ENCODE peak calls at places on chromosomes 5 and 9, in nine cellular contexts. One of them, this sample, is unnamed.

GRCh38 chr5:117800261-117800660 is 1188.1 kb downstream of the DTWD2 start:
- DNase-seq in astrocyte: no peak
- DNase-seq in psoas muscle: no peak
- DNase-seq in GM23338: no peak
- DNase-seq in fibroblast of lung: no peak
- DNase-seq in pancreas: no peak
- DNase-seq in fibroblast of pulmonary artery: peak; percentile 70
- DNase-seq in BJ: no peak
- DNase-seq in transverse colon: no peak
- DNase-seq in this sample: no peak

GRCh38 chr9:85900504-85901201 is 40.3 kb upstream of the NAA35 start:
- DNase-seq in astrocyte: peak; percentile 4
- DNase-seq in psoas muscle: no peak
- DNase-seq in GM23338: peak; percentile 79
- DNase-seq in fibroblast of lung: peak; percentile 15
- DNase-seq in pancreas: no peak
- DNase-seq in fibroblast of pulmonary artery: peak; percentile 54
- DNase-seq in BJ: no peak
- DNase-seq in transverse colon: peak; percentile 30
- DNase-seq in this sample: peak; percentile 61

GRCh38 chr5:137450759-137451158 is 48.4 kb downstream of the SPOCK1 start:
- DNase-seq in astrocyte: no peak
- DNase-seq in psoas muscle: no peak
- DNase-seq in GM23338: no peak
- DNase-seq in fibroblast of lung: no peak
- DNase-seq in pancreas: no peak
- DNase-seq in fibroblast of pulmonary artery: no peak
- DNase-seq in BJ: no peak
- DNase-seq in transverse colon: no peak
- DNase-seq in this sample: no peak

GRCh38 chr5:139368613-139369012 is 14.5 kb downstream of the SLC23A1 start:
- DNase-seq in astrocyte: no peak
- DNase-seq in psoas muscle: no peak
- DNase-seq in GM23338: no peak
- DNase-seq in fibroblast of lung: no peak
- DNase-seq in pancreas: no peak
- DNase-seq in fibroblast of pulmonary artery: no peak
- DNase-seq in BJ: no peak
- DNase-seq in transverse colon: no peak
- DNase-seq in this sample: no peak

GRCh38 chr9:99451121-99451606 is 229.1 kb downstream of the SEC61B start:
- DNase-seq in astrocyte: peak; percentile 16
- DNase-seq in psoas muscle: no peak
- DNase-seq in GM23338: no peak
- DNase-seq in fibroblast of lung: peak; percentile 33
- DNase-seq in pancreas: no peak
- DNase-seq in fibroblast of pulmonary artery: no peak
- DNase-seq in BJ: no peak
- DNase-seq in transverse colon: no peak
- DNase-seq in this sample: no peak

GRCh38 chr5:92378961-92379611 is 996.0 kb upstream of the ARRDC3 start:
- DNase-seq in astrocyte: peak; percentile 62
- DNase-seq in psoas muscle: no peak
- DNase-seq in GM23338: peak; percentile 27
- DNase-seq in fibroblast of lung: peak; percentile 72
- DNase-seq in pancreas: no peak
- DNase-seq in fibroblast of pulmonary artery: peak; percentile 39
- DNase-seq in BJ: no peak
- DNase-seq in transverse colon: no peak
- DNase-seq in this sample: peak; percentile 14

GRCh38 chr5:1278656-1279442 is 16.0 kb downstream of the TERT start:
- DNase-seq in astrocyte: no peak
- DNase-seq in psoas muscle: no peak
- DNase-seq in GM23338: no peak
- DNase-seq in fibroblast of lung: no peak
- DNase-seq in pancreas: peak; percentile 51
- DNase-seq in fibroblast of pulmonary artery: no peak
- DNase-seq in BJ: no peak
- DNase-seq in transverse colon: no peak
- DNase-seq in this sample: no peak

GRCh38 chr5:59758566-59758965 is 135.0 kb downstream of the PDE4D start:
- DNase-seq in astrocyte: no peak
- DNase-seq in psoas muscle: no peak
- DNase-seq in GM23338: no peak
- DNase-seq in fibroblast of lung: no peak
- DNase-seq in pancreas: no peak
- DNase-seq in fibroblast of pulmonary artery: no peak
- DNase-seq in BJ: no peak
- DNase-seq in transverse colon: no peak
- DNase-seq in this sample: no peak

GRCh38 chr5:1130218-1130946 is 18.5 kb upstream of the SLC12A7 start:
- DNase-seq in astrocyte: no peak
- DNase-seq in psoas muscle: no peak
- DNase-seq in GM23338: no peak
- DNase-seq in fibroblast of lung: no peak
- DNase-seq in pancreas: peak; percentile 87
- DNase-seq in fibroblast of pulmonary artery: no peak
- DNase-seq in BJ: no peak
- DNase-seq in transverse colon: peak; percentile 86
- DNase-seq in this sample: peak; percentile 23

GRCh38 chr5:3364941-3365340 is 230.7 kb upstream of the IRX1 start:
- DNase-seq in astrocyte: no peak
- DNase-seq in psoas muscle: no peak
- DNase-seq in GM23338: no peak
- DNase-seq in fibroblast of lung: no peak
- DNase-seq in pancreas: no peak
- DNase-seq in fibroblast of pulmonary artery: no peak
- DNase-seq in BJ: no peak
- DNase-seq in transverse colon: no peak
- DNase-seq in this sample: no peak

GRCh38 chr5:75616961-75617660 is 5.9 kb downstream of the ANKDD1B start:
- DNase-seq in astrocyte: no peak
- DNase-seq in psoas muscle: no peak
- DNase-seq in GM23338: no peak
- DNase-seq in fibroblast of lung: no peak
- DNase-seq in pancreas: no peak
- DNase-seq in fibroblast of pulmonary artery: peak; percentile 54
- DNase-seq in BJ: no peak
- DNase-seq in transverse colon: peak; percentile 54
- DNase-seq in this sample: no peak

DNA sequence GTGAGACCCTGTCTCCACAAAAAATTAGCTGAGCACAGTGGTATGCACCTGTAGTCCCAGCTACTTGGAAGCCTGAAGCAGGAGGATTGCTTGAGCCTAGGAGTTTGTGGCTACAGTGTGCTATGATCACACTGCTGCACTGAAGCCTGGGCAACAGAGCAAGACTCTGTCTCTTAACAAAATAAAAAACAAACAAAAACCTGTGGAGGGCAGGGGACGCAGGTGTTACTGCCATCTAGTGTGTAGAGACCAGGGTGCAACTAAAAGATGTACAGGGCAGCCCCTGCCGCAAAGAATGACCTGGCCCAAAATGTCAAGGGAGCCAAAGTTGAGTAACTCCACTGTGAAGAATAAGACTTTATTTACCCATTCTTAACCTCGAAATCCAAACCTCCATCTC is 27.1 kb downstream of the ASPN start:
- DNase-seq in astrocyte: no peak
- DNase-seq in psoas muscle: no peak
- DNase-seq in GM23338: peak; percentile 65
- DNase-seq in fibroblast of lung: no peak
- DNase-seq in pancreas: no peak
- DNase-seq in fibroblast of pulmonary artery: peak; percentile 10
- DNase-seq in BJ: no peak
- DNase-seq in transverse colon: no peak
- DNase-seq in this sample: peak; percentile 30
- TF ChIP-seq CTCF in astrocyte: no peak
- TF ChIP-seq CTCF in psoas muscle: no peak
- TF ChIP-seq CTCF in GM23338: peak; percentile 79
- TF ChIP-seq CTCF in fibroblast of lung: no peak
- TF ChIP-seq CTCF in pancreas: no peak
- TF ChIP-seq CTCF in fibroblast of pulmonary artery: peak; percentile 33
- TF ChIP-seq CTCF in BJ: no peak
- TF ChIP-seq CTCF in transverse colon: no peak
- TF ChIP-seq CTCF in this sample: peak; percentile 22

GRCh38 chr5:123476696-123477095 is 35.3 kb upstream of the CSNK1G3 start:
- DNase-seq in astrocyte: no peak
- DNase-seq in psoas muscle: no peak
- DNase-seq in GM23338: no peak
- DNase-seq in fibroblast of lung: no peak
- DNase-seq in pancreas: no peak
- DNase-seq in fibroblast of pulmonary artery: peak; percentile 59
- DNase-seq in BJ: no peak
- DNase-seq in transverse colon: no peak
- DNase-seq in this sample: peak; percentile 41
- TF ChIP-seq CTCF in astrocyte: no peak
- TF ChIP-seq CTCF in psoas muscle: no peak
- TF ChIP-seq CTCF in GM23338: no peak
- TF ChIP-seq CTCF in fibroblast of lung: no peak
- TF ChIP-seq CTCF in pancreas: no peak
- TF ChIP-seq CTCF in fibroblast of pulmonary artery: no peak
- TF ChIP-seq CTCF in BJ: no peak
- TF ChIP-seq CTCF in transverse colon: no peak
- TF ChIP-seq CTCF in this sample: no peak

GRCh38 chr9:93814561-93814960 is 140.6 kb downstream of the BARX1 start:
- DNase-seq in astrocyte: no peak
- DNase-seq in psoas muscle: no peak
- DNase-seq in GM23338: peak; percentile 36
- DNase-seq in fibroblast of lung: no peak
- DNase-seq in pancreas: peak; percentile 45
- DNase-seq in fibroblast of pulmonary artery: no peak
- DNase-seq in BJ: no peak
- DNase-seq in transverse colon: no peak
- DNase-seq in this sample: no peak
- TF ChIP-seq CTCF in astrocyte: no peak
- TF ChIP-seq CTCF in psoas muscle: peak; percentile 4
- TF ChIP-seq CTCF in GM23338: peak; percentile 53
- TF ChIP-seq CTCF in fibroblast of lung: no peak
- TF ChIP-seq CTCF in pancreas: no peak
- TF ChIP-seq CTCF in fibroblast of pulmonary artery: no peak
- TF ChIP-seq CTCF in BJ: no peak
- TF ChIP-seq CTCF in transverse colon: no peak
- TF ChIP-seq CTCF in this sample: no peak

DNA sequence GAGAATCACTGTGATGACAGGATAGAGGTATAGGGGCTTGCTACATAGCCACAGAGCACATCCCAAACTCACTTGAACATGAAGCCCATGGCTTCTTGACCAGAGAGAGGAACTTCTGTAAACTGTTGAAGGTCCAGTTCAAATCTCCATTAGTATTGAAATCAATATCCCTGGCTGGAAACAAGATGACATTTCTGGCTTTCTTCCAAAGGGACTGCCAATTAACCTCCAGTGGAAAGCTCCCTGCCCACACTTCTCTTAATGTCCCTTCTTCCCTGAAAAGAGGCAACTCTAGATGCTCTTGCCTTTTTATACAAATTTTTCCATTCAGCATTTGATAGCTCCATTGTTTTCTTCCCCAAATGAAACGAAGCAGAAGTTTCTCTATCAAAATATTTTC is 612.0 kb downstream of the EBF1 start:
- DNase-seq in astrocyte: no peak
- DNase-seq in psoas muscle: no peak
- DNase-seq in GM23338: no peak
- DNase-seq in fibroblast of lung: no peak
- DNase-seq in pancreas: no peak
- DNase-seq in fibroblast of pulmonary artery: no peak
- DNase-seq in BJ: no peak
- DNase-seq in transverse colon: no peak
- DNase-seq in this sample: no peak
- TF ChIP-seq CTCF in astrocyte: no peak
- TF ChIP-seq CTCF in psoas muscle: no peak
- TF ChIP-seq CTCF in GM23338: no peak
- TF ChIP-seq CTCF in fibroblast of lung: no peak
- TF ChIP-seq CTCF in pancreas: no peak
- TF ChIP-seq CTCF in fibroblast of pulmonary artery: no peak
- TF ChIP-seq CTCF in BJ: no peak
- TF ChIP-seq CTCF in transverse colon: no peak
- TF ChIP-seq CTCF in this sample: no peak

GRCh38 chr9:120711354-120711753 is 2.9 kb downstream of the MEGF9 start:
- DNase-seq in astrocyte: no peak
- DNase-seq in psoas muscle: no peak
- DNase-seq in GM23338: no peak
- DNase-seq in fibroblast of lung: no peak
- DNase-seq in pancreas: no peak
- DNase-seq in fibroblast of pulmonary artery: no peak
- DNase-seq in BJ: no peak
- DNase-seq in transverse colon: no peak
- DNase-seq in this sample: peak; percentile 40
- TF ChIP-seq CTCF in astrocyte: no peak
- TF ChIP-seq CTCF in psoas muscle: no peak
- TF ChIP-seq CTCF in GM23338: no peak
- TF ChIP-seq CTCF in fibroblast of lung: no peak
- TF ChIP-seq CTCF in pancreas: no peak
- TF ChIP-seq CTCF in fibroblast of pulmonary artery: no peak
- TF ChIP-seq CTCF in BJ: no peak
- TF ChIP-seq CTCF in transverse colon: no peak
- TF ChIP-seq CTCF in this sample: no peak

GRCh38 chr9:133768859-133769510 is 30.8 kb upstream of the SARDH start:
- DNase-seq in astrocyte: no peak
- DNase-seq in psoas muscle: no peak
- DNase-seq in GM23338: peak; percentile 53
- DNase-seq in fibroblast of lung: no peak
- DNase-seq in pancreas: peak; percentile 93
- DNase-seq in fibroblast of pulmonary artery: no peak
- DNase-seq in BJ: no peak
- DNase-seq in transverse colon: no peak
- DNase-seq in this sample: no peak
- TF ChIP-seq CTCF in astrocyte: no peak
- TF ChIP-seq CTCF in psoas muscle: no peak
- TF ChIP-seq CTCF in GM23338: peak; percentile 74
- TF ChIP-seq CTCF in fibroblast of lung: no peak
- TF ChIP-seq CTCF in pancreas: no peak
- TF ChIP-seq CTCF in fibroblast of pulmonary artery: no peak
- TF ChIP-seq CTCF in BJ: no peak
- TF ChIP-seq CTCF in transverse colon: no peak
- TF ChIP-seq CTCF in this sample: no peak